ENCODE peak calls at places on chromosomes 13 and 19, in ten cellular contexts. M is endothelial cell, U is neural progenitor cell, I is H1, F is stomach, S is GM23338, N is gastrocnemius medialis, B is lower lobe of right lung, H is AG04450, R is GM13976. L is an unnamed sample.

GRCh38 chr19:4911314-4911713 is 2.0 kb downstream of the UHRF1 start:
- DNase-seq in M (no peak), U (peak), I (no peak), F (no peak), S (no peak), N (no peak), B (no peak), H (no peak), R (no peak), L (no peak)

GRCh38 chr19:29663861-29664752 is 1.2 kb upstream of the PLEKHF1 start:
- DNase-seq in M (no peak), U (no peak), I (no peak), F (no peak), S (no peak), N (no peak), B (no peak), H (no peak), R (no peak), L (no peak)

GRCh38 chr13:103615778-103616177 is 549.6 kb upstream of the SLC10A2 start:
- DNase-seq in M (no peak), U (no peak), I (no peak), F (no peak), S (no peak), N (no peak), B (no peak), H (no peak), R (no peak), L (no peak)

GRCh38 chr19:4657835-4658234 is 12.3 kb downstream of the MYDGF start:
- DNase-seq in M (no peak), U (no peak), I (no peak), F (no peak), S (no peak), N (no peak), B (no peak), H (no peak), R (no peak), L (no peak)

GRCh38 chr13:80338781-80339577 is 1.9 kb downstream of the SPRY2 start:
- DNase-seq in M (peak), U (peak), I (no peak), F (peak), S (peak), N (peak), B (peak), H (peak), R (peak), L (peak)

GRCh38 chr19:38425810-38426466 is at the start of gene RASGRP4:
- DNase-seq in M (no peak), U (no peak), I (no peak), F (no peak), S (peak), N (no peak), B (peak), H (no peak), R (peak), L (peak)

GRCh38 chr19:3285647-3286176 is 61.3 kb downstream of the CELF5 start:
- DNase-seq in M (peak), U (no peak), I (no peak), F (no peak), S (peak), N (no peak), B (no peak), H (no peak), R (peak), L (no peak)

GRCh38 chr19:6457958-6458694 is 1.5 kb downstream of the SLC25A23 start:
- DNase-seq in M (no peak), U (no peak), I (no peak), F (no peak), S (no peak), N (no peak), B (no peak), H (no peak), R (peak), L (no peak)

GRCh38 chr19:46081928-46082727 is 41.3 kb upstream of the IGFL4 start:
- DNase-seq in M (peak), U (peak), I (no peak), F (no peak), S (peak), N (no peak), B (no peak), H (no peak), R (peak), L (peak)

GRCh38 chr19:12769689-12770088 is 5.7 kb downstream of the HOOK2 start:
- DNase-seq in M (no peak), U (peak), I (peak), F (peak), S (peak), N (no peak), B (peak), H (no peak), R (peak), L (peak)

GRCh38 chr13:24741016-24741662 is 22.8 kb upstream of the RNF17 start:
- DNase-seq in M (no peak), U (no peak), I (no peak), F (no peak), S (peak), N (no peak), B (no peak), H (no peak), R (peak), L (no peak)

GRCh38 chr19:4352701-4353121 is 9.3 kb downstream of the MPND start:
- DNase-seq in M (peak), U (peak), I (no peak), F (no peak), S (peak), N (no peak), B (peak), H (no peak), R (peak), L (peak)

GRCh38 chr19:45952691-45953505 is 20.8 kb downstream of the NOVA2 start:
- DNase-seq in M (peak), U (peak), I (peak), F (peak), S (peak), N (no peak), B (no peak), H (peak), R (peak), L (peak)

GRCh38 chr13:96044238-96044637 is 9.0 kb downstream of the UGGT2 start:
- DNase-seq in M (no peak), U (no peak), I (no peak), F (no peak), S (no peak), N (no peak), B (no peak), H (no peak), R (no peak), L (no peak)

GRCh38 chr19:29804493-29804892 is 7.3 kb upstream of the CCNE1 start:
- DNase-seq in M (no peak), U (no peak), I (no peak), F (no peak), S (no peak), N (no peak), B (peak), H (no peak), R (peak), L (no peak)

GRCh38 chr13:113307491-113307890 is 10.5 kb downstream of the LAMP1 start:
- DNase-seq in M (no peak), U (no peak), I (no peak), F (no peak), S (no peak), N (no peak), B (no peak), H (no peak), R (no peak), L (no peak)

GRCh38 chr19:34938886-34939285 is 12.2 kb downstream of the ZNF30 start:
- DNase-seq in M (no peak), U (no peak), I (no peak), F (no peak), S (no peak), N (no peak), B (no peak), H (no peak), R (no peak), L (no peak)

GRCh38 chr19:34428549-34429285 is 536 bp downstream of the UBA2 start:
- DNase-seq in M (peak), U (peak), I (no peak), F (peak), S (peak), N (peak), B (peak), H (no peak), R (peak), L (no peak)

GRCh38 chr13:99985886-99986527 is 4.4 kb downstream of the ZIC2 start:
- DNase-seq in M (no peak), U (peak), I (no peak), F (no peak), S (no peak), N (no peak), B (no peak), H (no peak), R (no peak), L (no peak)

GRCh38 chr19:55220525-55220924 is 8.0 kb downstream of the TMEM86B start:
- DNase-seq in M (no peak), U (peak), I (no peak), F (no peak), S (peak), N (no peak), B (no peak), H (no peak), R (no peak), L (peak)

GRCh38 chr19:44677019-44677809 is 5.9 kb downstream of the CEACAM19 start:
- DNase-seq in M (no peak), U (peak), I (no peak), F (no peak), S (peak), N (no peak), B (no peak), H (no peak), R (no peak), L (no peak)

GRCh38 chr19:2561895-2562294 is 86.0 kb downstream of the GADD45B start:
- DNase-seq in M (no peak), U (no peak), I (no peak), F (no peak), S (no peak), N (no peak), B (peak), H (no peak), R (peak), L (no peak)

GRCh38 chr13:44237276-44237767 is 136.3 kb upstream of the SERP2 start:
- DNase-seq in M (peak), U (no peak), I (no peak), F (no peak), S (no peak), N (peak), B (no peak), H (peak), R (peak), L (no peak)

GRCh38 chr13:62837895-62838294 is 1422.2 kb upstream of the PCDH20 start:
- DNase-seq in M (no peak), U (no peak), I (no peak), F (no peak), S (no peak), N (no peak), B (no peak), H (peak), R (no peak), L (no peak)

GRCh38 chr19:28960586-28960985 is 252.4 kb downstream of the UQCRFS1 start:
- DNase-seq in M (no peak), U (no peak), I (no peak), F (no peak), S (no peak), N (no peak), B (no peak), H (no peak), R (no peak), L (no peak)

GRCh38 chr19:41542622-41543021 is 33.3 kb upstream of the CEACAM21 start:
- DNase-seq in M (no peak), U (no peak), I (no peak), F (no peak), S (no peak), N (no peak), B (no peak), H (no peak), R (no peak), L (no peak)

GRCh38 chr19:47124937-47125668 is 5.5 kb upstream of the SAE1 start:
- DNase-seq in M (no peak), U (peak), I (no peak), F (no peak), S (peak), N (no peak), B (no peak), H (no peak), R (peak), L (no peak)

GRCh38 chr19:55247621-55248099 is 11.2 kb downstream of the PPP6R1 start:
- DNase-seq in M (no peak), U (no peak), I (no peak), F (no peak), S (no peak), N (no peak), B (peak), H (no peak), R (no peak), L (no peak)

GRCh38 chr19:12833747-12834417 is 497 bp downstream of the RTBDN start:
- DNase-seq in M (no peak), U (peak), I (no peak), F (peak), S (peak), N (no peak), B (no peak), H (no peak), R (peak), L (peak)

GRCh38 chr19:55084416-55084815 is 8.7 kb downstream of the EPS8L1 start:
- DNase-seq in M (no peak), U (no peak), I (no peak), F (no peak), S (no peak), N (no peak), B (no peak), H (no peak), R (no peak), L (no peak)

GRCh38 chr19:43776285-43776684 is 4.5 kb downstream of the KCNN4 start:
- DNase-seq in M (no peak), U (no peak), I (no peak), F (no peak), S (no peak), N (no peak), B (no peak), H (no peak), R (no peak), L (no peak)

GRCh38 chr13:92074658-92075057 is 676.2 kb downstream of the GPC5 start:
- DNase-seq in M (peak), U (peak), I (no peak), F (no peak), S (peak), N (no peak), B (no peak), H (no peak), R (peak), L (no peak)

GRCh38 chr13:97616385-97616784 is 182.4 kb downstream of the RAP2A start:
- DNase-seq in M (no peak), U (no peak), I (no peak), F (no peak), S (no peak), N (no peak), B (no peak), H (no peak), R (no peak), L (no peak)

GRCh38 chr13:73677041-73677589 is 457.1 kb downstream of the KLF12 start:
- DNase-seq in M (no peak), U (no peak), I (no peak), F (no peak), S (no peak), N (no peak), B (no peak), H (no peak), R (no peak), L (no peak)

GRCh38 chr13:98406971-98407370 is 169.9 kb downstream of the STK24 start:
- DNase-seq in M (no peak), U (no peak), I (no peak), F (no peak), S (no peak), N (no peak), B (no peak), H (no peak), R (no peak), L (no peak)

GRCh38 chr19:48635966-48636858 is 967 bp downstream of the DBP start:
- DNase-seq in M (no peak), U (peak), I (no peak), F (no peak), S (peak), N (no peak), B (no peak), H (no peak), R (no peak), L (no peak)

GRCh38 chr19:31347828-31348314 is 1.4 kb downstream of the TSHZ3 start:
- DNase-seq in M (no peak), U (no peak), I (no peak), F (no peak), S (no peak), N (no peak), B (no peak), H (no peak), R (no peak), L (no peak)

GRCh38 chr13:44795176-44795575 is 194.1 kb downstream of the NUFIP1 start:
- DNase-seq in M (no peak), U (no peak), I (no peak), F (no peak), S (no peak), N (no peak), B (no peak), H (no peak), R (no peak), L (no peak)

GRCh38 chr19:47758433-47758784 is 13.1 kb downstream of the NOP53 start:
- DNase-seq in M (no peak), U (no peak), I (no peak), F (no peak), S (no peak), N (no peak), B (no peak), H (no peak), R (peak), L (no peak)

GRCh38 chr19:18846862-18847515 is 15.2 kb downstream of the UPF1 start:
- DNase-seq in M (peak), U (peak), I (no peak), F (peak), S (peak), N (peak), B (peak), H (peak), R (peak), L (peak)

GRCh38 chr19:18848860-18849661 is 17.3 kb downstream of the UPF1 start:
- DNase-seq in M (no peak), U (no peak), I (no peak), F (no peak), S (no peak), N (peak), B (peak), H (no peak), R (peak), L (no peak)

GRCh38 chr19:18845961-18846360 is 14.2 kb downstream of the UPF1 start:
- DNase-seq in M (no peak), U (no peak), I (no peak), F (no peak), S (no peak), N (no peak), B (no peak), H (no peak), R (no peak), L (no peak)

GRCh38 chr19:18849838-18850400 is 18.2 kb downstream of the UPF1 start:
- DNase-seq in M (no peak), U (no peak), I (no peak), F (no peak), S (no peak), N (no peak), B (no peak), H (no peak), R (no peak), L (peak)

DNA sequence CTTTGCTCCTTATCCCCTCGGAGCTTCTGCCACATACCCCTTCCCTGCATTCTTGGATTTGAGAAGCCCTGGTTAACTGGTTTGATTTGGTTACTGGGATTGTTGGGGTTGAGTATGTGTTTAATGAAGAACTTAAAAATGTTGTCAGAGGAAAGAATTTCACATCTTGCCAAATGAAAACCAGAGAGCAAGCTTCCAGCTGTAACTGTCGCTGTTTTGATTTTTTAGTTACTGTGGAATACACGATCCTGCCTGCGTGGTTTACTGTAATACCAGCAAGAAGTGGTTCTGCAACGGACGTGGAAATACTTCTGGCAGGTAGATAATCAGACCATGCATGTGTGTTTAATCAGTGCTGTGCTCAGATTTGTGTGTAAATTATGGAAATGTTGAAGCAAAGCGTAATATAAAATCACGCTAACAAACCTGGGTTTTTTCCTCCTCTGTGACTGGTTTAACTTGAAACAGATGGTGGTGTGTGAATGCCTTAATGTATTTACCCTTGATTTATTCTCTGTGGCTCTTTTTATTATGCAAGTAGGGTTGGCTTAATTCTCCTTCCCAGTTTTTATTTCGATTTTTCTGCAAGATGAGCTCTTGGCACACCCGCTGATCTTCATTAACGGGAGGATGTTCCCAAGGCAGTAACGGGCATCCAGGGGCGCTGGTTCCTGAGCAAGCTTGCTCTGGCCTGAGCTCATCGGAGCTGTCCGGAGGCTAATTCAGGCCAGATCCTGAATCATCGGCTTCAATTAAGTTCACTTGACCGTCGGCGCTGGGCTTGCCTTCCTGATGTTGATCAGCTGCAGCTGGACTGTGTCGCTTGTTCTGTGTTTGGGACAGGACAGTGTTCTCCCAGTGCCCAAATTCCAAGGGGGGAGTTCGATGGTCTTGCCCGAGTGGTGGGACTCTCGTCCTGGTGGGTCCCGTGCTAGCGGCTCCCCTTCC is 16.0 kb downstream of the UPF1 start:
- DNase-seq in M (no peak), U (no peak), I (no peak), F (no peak), S (no peak), N (no peak), B (peak), H (no peak), R (no peak), L (no peak)
- TF ChIP-seq CTCF in M (no peak), U (no peak), I (no peak), F (no peak), S (no peak), N (no peak), B (no peak), H (no peak), R (no peak), L (no peak)

DNA sequence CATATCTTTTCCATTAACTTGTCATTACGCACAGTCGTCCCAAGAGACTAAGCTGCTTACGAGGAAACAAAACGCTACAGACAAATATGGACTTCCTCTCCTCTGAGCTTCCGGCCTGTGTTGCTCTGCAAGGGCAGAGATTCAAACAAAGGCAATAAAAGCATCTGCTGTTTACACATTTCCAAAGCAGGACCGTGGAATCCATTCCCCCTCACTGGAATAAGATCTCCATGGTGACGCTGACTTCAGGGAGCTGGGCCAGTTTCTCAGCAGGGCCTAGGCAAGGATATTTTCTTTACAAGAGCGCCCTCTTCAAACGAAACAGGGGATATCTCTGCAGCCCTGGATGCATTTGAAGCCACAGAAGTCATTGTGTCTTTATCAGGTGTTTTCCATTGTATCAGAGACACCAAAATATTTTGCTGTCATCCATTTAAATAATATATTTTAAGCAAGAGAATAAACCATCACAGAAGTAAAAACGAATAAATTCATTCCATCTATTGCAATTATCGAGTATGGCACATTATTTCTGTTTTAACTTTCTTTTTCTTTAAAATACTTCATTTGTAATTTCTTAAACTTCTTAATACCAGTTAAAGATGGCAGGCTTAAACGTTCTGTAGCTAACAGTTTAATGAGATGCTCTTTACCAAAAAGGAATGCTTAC is 177.5 kb downstream of the DCLK1 start:
- DNase-seq in M (peak), U (peak), I (peak), F (peak), S (peak), N (peak), B (peak), H (peak), R (no peak), L (peak)
- TF ChIP-seq CTCF in M (peak), U (peak), I (peak), F (peak), S (peak), N (no peak), B (peak), H (peak), R (no peak), L (peak)

GRCh38 chr13:28754698-28755545 is 36.2 kb upstream of the SLC46A3 start:
- DNase-seq in M (peak), U (no peak), I (no peak), F (no peak), S (peak), N (no peak), B (no peak), H (no peak), R (peak), L (no peak)
- TF ChIP-seq CTCF in M (peak), U (no peak), I (peak), F (no peak), S (peak), N (no peak), B (peak), H (no peak), R (no peak), L (no peak)

GRCh38 chr19:50486823-50487515 is 10.3 kb upstream of the GARIN5A start:
- DNase-seq in M (no peak), U (peak), I (peak), F (no peak), S (peak), N (no peak), B (peak), H (no peak), R (no peak), L (no peak)
- TF ChIP-seq CTCF in M (peak), U (peak), I (peak), F (peak), S (peak), N (peak), B (peak), H (peak), R (no peak), L (peak)

L was measured in nephron progenitor cell.